ENCODE peak calls at places on chromosomes 16 and 17, in ten cellular contexts. Q, D, B, S, Y, I, J, T, H and C are unnamed samples.

GRCh38 chr17:46800573-46800972 is 17.9 kb downstream of the WNT3 start:
- DNase-seq in Q (no peak), D (no peak), B (no peak), S (no peak), Y (no peak), I (no peak), J (no peak), T (no peak), H (no peak), C (no peak)

GRCh38 chr17:82495844-82496528 is 23.5 kb upstream of the FOXK2 start:
- DNase-seq in Q (no peak), D (peak), B (no peak), S (no peak), Y (no peak), I (peak), J (no peak), T (peak), H (no peak), C (no peak)

GRCh38 chr16:24493859-24494258 is 45.5 kb upstream of the RBBP6 start:
- DNase-seq in Q (no peak), D (no peak), B (no peak), S (no peak), Y (peak), I (no peak), J (no peak), T (no peak), H (no peak), C (no peak)

GRCh38 chr17:1475321-1475854 is 17.1 kb downstream of the MYO1C start:
- DNase-seq in Q (no peak), D (no peak), B (no peak), S (no peak), Y (no peak), I (no peak), J (peak), T (no peak), H (no peak), C (no peak)

GRCh38 chr16:59470556-59470955 is 736.4 kb upstream of the GOT2 start:
- DNase-seq in Q (no peak), D (no peak), B (no peak), S (no peak), Y (no peak), I (no peak), J (no peak), T (no peak), H (no peak), C (no peak)

GRCh38 chr17:32909787-32910369 is 18.1 kb upstream of the TMEM98 start:
- DNase-seq in Q (peak), D (no peak), B (peak), S (peak), Y (peak), I (peak), J (no peak), T (peak), H (no peak), C (peak)

GRCh38 chr17:83145831-83146230 is 66.4 kb downstream of the METRNL start:
- DNase-seq in Q (no peak), D (no peak), B (no peak), S (no peak), Y (no peak), I (no peak), J (no peak), T (no peak), H (no peak), C (peak)

GRCh38 chr16:67926181-67926742 is 5.4 kb downstream of the CTRL start:
- DNase-seq in Q (peak), D (no peak), B (peak), S (peak), Y (no peak), I (no peak), J (no peak), T (no peak), H (peak), C (peak)

GRCh38 chr16:71358464-71359031 is at the start of gene CALB2:
- DNase-seq in Q (peak), D (peak), B (peak), S (peak), Y (peak), I (peak), J (peak), T (no peak), H (peak), C (peak)

GRCh38 chr16:84186685-84187437 is at the start of gene TAF1C:
- DNase-seq in Q (peak), D (peak), B (peak), S (peak), Y (peak), I (peak), J (peak), T (peak), H (peak), C (peak)

GRCh38 chr16:30896203-30896889 is at the start of gene CTF1:
- DNase-seq in Q (peak), D (no peak), B (peak), S (peak), Y (peak), I (peak), J (peak), T (peak), H (peak), C (peak)

GRCh38 chr16:54006693-54007092 is 279.9 kb downstream of the IRX3 start:
- DNase-seq in Q (no peak), D (no peak), B (no peak), S (no peak), Y (no peak), I (no peak), J (no peak), T (no peak), H (no peak), C (no peak)

DNA sequence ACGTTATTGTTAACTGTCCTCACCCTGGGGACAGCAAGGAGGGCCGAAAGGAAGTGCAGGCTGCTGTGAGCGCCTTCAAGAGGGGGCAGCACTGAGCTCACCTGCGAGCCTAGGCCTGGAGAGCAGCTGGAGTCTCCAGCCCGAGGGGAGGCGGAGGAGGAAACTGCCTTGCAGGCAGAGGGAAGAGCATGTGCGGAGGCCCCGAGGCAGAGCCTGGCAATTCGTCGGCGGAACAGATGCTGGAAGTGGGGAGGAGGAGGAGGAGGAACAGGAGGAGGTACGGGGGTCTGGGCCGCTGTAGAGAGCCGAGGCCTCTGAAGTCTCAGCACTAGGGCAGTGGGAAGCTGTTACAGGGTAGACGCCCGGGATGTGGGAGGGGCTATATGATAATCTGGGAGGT is 49.6 kb upstream of the PLCG2 start:
- DNase-seq in Q (no peak), D (peak), B (no peak), S (no peak), Y (no peak), I (no peak), J (no peak), T (peak), H (no peak), C (no peak)
- TF ChIP-seq CTCF in Q (no peak), D (peak), B (no peak), S (no peak), Y (no peak), I (no peak), J (no peak), T (peak), H (no peak), C (no peak)

DNA sequence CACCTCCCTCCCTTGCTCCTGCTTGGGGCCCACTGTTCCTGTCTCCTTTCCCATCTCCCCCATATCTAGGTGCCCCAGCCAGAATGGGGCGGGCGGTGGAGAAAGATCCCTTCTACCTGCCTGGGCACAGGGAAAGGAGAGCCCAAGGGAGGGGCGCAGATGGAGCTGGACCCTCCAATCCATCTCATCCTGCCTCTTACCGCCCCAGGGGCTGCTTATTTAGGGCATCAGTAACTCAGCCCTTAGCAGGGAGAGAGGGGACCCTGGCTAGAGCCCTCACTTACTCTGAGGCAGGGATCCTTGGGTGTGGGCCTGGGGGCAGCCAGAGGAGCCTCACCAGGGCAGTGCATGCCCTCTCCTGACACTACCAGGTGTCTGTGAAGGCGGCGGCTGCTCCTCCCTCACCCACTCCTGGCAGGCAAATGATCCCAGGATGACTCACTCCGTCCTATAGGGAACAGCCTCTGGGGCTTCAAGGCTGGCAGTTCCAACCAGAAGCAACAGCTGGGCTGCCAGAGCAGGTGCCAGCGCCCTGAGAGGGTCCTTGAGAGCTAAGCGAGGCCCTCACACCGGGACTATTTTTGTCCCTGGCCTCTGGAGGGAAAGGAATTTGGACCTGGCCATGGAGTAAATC is 16.3 kb upstream of the BCAR1 start:
- DNase-seq in Q (peak), D (no peak), B (peak), S (peak), Y (no peak), I (peak), J (no peak), T (peak), H (no peak), C (peak)
- TF ChIP-seq POLR2AphosphoS5 in Q (peak), D (no peak), B (no peak), S (no peak), Y (no peak), I (peak), J (peak), T (peak), H (peak), C (peak)

DNA sequence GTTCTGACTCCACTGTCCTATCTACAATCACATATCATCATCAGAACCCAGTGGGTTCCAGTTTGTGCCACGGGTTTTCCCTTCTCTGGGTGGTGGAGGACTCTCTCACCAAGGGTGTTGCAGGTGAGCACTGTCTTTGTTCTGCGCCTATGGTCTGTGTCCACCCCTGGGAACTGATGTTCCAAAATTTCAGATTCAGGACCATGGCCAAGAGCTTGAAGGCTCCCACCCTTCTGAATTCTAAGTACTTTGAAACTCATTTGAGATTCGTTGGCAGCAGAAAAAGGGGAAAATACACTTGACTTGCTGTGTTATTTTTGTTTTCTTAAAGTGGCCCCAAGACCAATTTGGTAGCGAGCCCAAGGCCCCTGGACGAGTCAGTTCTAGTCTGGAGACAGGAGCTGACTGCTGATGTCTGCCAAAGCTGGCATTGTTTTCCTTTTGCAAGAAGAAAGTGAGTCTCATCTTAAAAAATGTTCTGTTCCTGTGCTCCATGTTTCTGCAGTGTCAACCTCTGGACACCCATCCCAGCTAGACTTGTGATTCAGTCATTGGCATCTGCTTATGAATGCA is 310.9 kb downstream of the HAPSTR1 start:
- DNase-seq in Q (no peak), D (no peak), B (no peak), S (no peak), Y (no peak), I (no peak), J (no peak), T (no peak), H (no peak), C (no peak)
- TF ChIP-seq POLR2A in Q (no peak), D (no peak), B (no peak), S (no peak), Y (no peak), I (no peak), J (no peak), T (no peak), H (no peak), C (no peak)

GRCh38 chr17:42179335-42179734 is 1.6 kb downstream of the KCNH4 start:
- DNase-seq in Q (no peak), D (no peak), B (no peak), S (no peak), Y (no peak), I (no peak), J (no peak), T (no peak), H (no peak), C (no peak)

GRCh38 chr17:42180411-42180921 is 476 bp downstream of the KCNH4 start:
- DNase-seq in Q (no peak), D (no peak), B (no peak), S (no peak), Y (no peak), I (no peak), J (no peak), T (no peak), H (no peak), C (no peak)

GRCh38 chr17:42179911-42180410 is 981 bp downstream of the KCNH4 start:
- DNase-seq in Q (peak), D (no peak), B (no peak), S (peak), Y (peak), I (peak), J (no peak), T (no peak), H (no peak), C (no peak)

GRCh38 chr17:42181851-42182207 is 887 bp upstream of the KCNH4 start:
- DNase-seq in Q (no peak), D (no peak), B (no peak), S (no peak), Y (no peak), I (no peak), J (no peak), T (no peak), H (no peak), C (no peak)

DNA sequence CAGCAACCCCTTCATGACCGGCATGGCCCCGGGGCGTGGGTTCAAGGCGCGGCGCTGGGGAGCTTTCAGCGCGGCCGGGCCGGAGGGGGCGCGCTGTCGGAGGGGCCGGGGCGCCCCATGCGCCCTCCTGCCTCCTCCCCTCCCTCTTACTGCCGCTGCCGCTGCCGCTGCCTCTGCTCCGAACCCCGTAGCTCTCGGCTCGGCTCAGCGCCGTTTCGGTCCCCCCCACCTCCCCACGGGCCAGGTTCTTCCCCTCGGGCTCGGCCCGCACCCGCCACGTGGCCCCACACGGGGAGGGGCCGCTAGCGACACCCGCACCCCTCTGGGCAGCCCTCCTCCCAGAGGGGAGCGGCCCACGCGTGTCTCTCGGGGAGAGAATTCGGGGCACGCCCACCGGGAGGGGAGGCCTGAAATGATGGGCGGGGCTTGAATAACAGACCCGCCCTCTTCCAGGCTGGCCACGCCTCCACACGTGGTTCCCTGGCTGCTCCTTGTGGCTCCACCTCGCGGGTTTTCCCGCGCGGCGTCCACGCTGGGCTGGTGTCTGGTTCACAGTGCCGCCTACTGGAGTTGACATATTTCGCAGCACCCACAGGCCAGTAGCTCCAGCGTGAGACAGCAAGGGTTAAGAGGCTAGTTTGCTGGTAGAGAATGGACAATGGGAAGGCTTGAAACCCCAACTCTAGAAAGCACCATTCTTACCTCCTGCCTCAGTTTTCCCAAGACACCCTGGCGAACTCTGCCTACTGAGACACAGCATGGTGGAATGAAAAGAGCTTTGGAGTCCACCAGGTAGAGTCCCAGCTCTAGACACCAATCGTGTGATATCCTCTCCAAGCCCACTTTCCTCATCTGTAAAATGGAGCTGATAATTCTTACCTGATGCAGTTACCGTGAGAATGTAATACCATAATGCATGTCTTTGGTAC is at the start of gene KCNH4:
- DNase-seq in Q (peak), D (no peak), B (peak), S (peak), Y (peak), I (peak), J (peak), T (peak), H (peak), C (no peak)
- TF ChIP-seq CTCF in Q (peak), D (peak), B (peak), S (no peak), Y (peak), I (peak), J (peak), T (peak), H (peak), C (no peak)

DNA sequence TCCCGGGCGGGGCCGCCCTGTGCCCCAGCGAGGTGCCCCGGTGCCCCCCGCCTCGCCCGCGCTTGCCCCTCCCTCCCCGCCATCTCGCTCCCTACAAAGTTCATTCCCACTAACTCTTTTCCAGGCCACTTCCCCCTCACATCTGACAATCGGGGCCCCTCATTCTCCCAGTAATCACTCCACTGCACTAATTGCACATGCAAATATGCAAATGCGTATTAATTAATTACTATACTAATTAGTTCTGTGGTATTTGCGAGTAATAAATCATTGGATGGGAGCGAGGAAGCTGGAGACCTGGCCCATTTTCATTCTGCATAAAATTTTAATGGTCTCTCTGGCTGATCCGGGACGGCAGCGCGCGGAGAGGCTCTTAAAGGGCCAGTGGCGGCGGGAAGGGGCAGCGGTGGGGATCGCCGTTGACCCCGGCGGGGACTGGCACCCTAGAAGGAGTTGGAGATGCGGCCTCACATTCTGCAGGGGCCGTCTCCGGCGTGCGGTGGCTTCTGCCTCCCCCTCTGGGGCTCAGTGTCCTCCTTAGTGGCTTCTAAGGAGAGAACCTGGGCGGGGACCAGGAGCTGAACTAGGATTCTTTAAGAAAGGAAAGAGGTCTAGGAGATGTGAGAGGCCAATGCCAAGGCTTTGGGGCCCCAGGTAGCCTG is 8.4 kb upstream of the PPP1R1B start:
- DNase-seq in Q (no peak), D (no peak), B (peak), S (no peak), Y (peak), I (peak), J (peak), T (no peak), H (no peak), C (no peak)
- TF ChIP-seq POLR2AphosphoS5 in Q (no peak), D (no peak), B (no peak), S (no peak), Y (no peak), I (no peak), J (no peak), T (no peak), H (no peak), C (no peak)

DNA sequence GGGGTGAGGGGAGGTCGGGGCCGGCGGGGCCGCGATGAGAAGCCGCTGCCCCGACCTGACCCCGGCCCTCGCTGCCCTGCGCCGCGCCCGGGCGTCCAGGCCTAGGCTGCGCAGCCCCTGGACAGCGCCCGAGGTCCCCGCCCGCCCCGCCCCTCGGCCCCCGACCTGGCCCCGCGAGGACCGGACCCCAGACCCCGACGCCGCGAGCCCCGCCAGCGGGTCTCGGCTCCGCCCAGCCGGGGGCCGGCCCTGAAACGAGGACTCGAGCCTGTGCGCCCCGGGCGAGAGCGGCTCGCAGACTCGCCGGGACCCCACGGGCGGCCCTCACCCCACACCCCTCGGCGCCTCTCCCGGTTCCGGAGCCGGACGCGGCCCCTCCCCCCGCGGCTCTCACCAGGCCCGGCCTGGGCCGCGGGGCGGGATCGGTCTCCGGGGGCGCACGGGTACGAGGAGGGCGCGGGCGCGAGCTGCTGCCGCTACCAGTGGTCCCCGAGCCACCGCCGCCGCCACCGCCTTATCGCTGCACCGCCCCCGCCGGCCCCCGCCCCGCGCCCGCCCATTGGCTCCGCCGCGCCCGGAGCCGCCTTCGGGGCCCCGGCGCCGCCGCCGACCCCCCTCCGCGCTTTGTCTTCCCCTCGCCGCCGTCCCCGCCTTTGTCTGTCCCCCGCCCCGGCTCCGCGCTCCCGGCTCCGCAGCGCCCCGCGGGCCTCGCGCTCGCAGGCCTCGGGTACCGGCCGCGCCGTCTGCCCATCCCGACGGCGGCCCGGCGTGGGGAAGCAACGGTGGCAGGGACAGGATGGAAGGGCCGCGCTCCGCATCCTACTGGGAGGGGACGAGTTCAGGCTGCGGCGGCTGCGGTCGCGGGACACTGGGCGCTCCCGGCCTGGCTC is at the start of gene LIMD2:
- DNase-seq in Q (peak), D (no peak), B (peak), S (peak), Y (peak), I (peak), J (peak), T (no peak), H (peak), C (no peak)
- TF ChIP-seq POLR2A in Q (peak), D (peak), B (peak), S (no peak), Y (no peak), I (no peak), J (peak), T (no peak), H (no peak), C (no peak)

GRCh38 chr16:62190426-62190825 is 154.2 kb upstream of the CDH8 start:
- DNase-seq in Q (no peak), D (no peak), B (no peak), S (no peak), Y (no peak), I (no peak), J (no peak), T (no peak), H (no peak), C (no peak)
- TF ChIP-seq CTCF in Q (no peak), D (peak), B (no peak), S (no peak), Y (no peak), I (no peak), J (peak), T (no peak), H (no peak), C (no peak)